ENCODE peak calls at places on chromosome 18, in nine cellular contexts. V is A172, R is kidney glomerular epithelial cell, K is HTR-8/SVneo, I is NCI-H460, P is pulmonary artery endothelial cell, C is T1000, T is cardiac muscle cell, Z is hippocampal formation. J is an unnamed sample.

GRCh38 chr18:5490753-5491240 is 53.0 kb downstream of the EPB41L3 start:
- DNase-seq in P (no peak), I (no peak), Z (no peak), R (no peak), C (no peak), T (no peak), K (no peak), V (no peak), J (no peak)

GRCh38 chr18:75253784-75254183 is 43.2 kb downstream of the TSHZ1 start:
- DNase-seq in V (no peak), C (no peak), P (no peak), T (peak), K (no peak), R (no peak), Z (no peak), I (no peak), J (no peak)

GRCh38 chr18:25726278-25726677 is 364.1 kb downstream of the SS18 start:
- DNase-seq in P (no peak), V (no peak), C (peak), I (no peak), R (no peak), K (no peak), Z (no peak), T (peak), J (no peak)

GRCh38 chr18:78722391-78722790 is 257.2 kb upstream of the SALL3 start:
- DNase-seq in Z (peak), V (no peak), R (no peak), T (no peak), I (no peak), P (no peak), C (no peak), K (no peak), J (no peak)

GRCh38 chr18:8730080-8730827 is 24.9 kb downstream of the MTCL1 start:
- DNase-seq in Z (no peak), I (peak), C (peak), R (peak), P (peak), T (peak), V (peak), K (peak), J (no peak)

GRCh38 chr18:3380384-3380961 is 69.5 kb upstream of the TGIF1 start:
- DNase-seq in K (peak), P (no peak), R (peak), V (peak), I (peak), T (peak), Z (no peak), C (no peak), J (no peak)

GRCh38 chr18:3219621-3220335 is at the start of gene MYOM1:
- DNase-seq in K (no peak), P (no peak), T (no peak), I (no peak), C (no peak), R (no peak), Z (no peak), V (no peak), J (no peak)

GRCh38 chr18:76923485-76924085 is 101.2 kb downstream of the ZNF236 start:
- DNase-seq in Z (no peak), V (no peak), C (no peak), T (peak), I (peak), R (peak), K (peak), P (no peak), J (peak)

GRCh38 chr18:78601349-78601748 is 378.3 kb upstream of the SALL3 start:
- DNase-seq in P (no peak), V (no peak), T (no peak), K (no peak), Z (no peak), R (no peak), C (no peak), I (no peak), J (no peak)

GRCh38 chr18:13159579-13159978 is 59.0 kb upstream of the LDLRAD4 start:
- DNase-seq in V (peak), T (peak), P (peak), K (peak), I (peak), C (no peak), Z (no peak), R (peak), J (peak)

GRCh38 chr18:36035253-36035652 is 32.1 kb downstream of the RPRD1A start:
- DNase-seq in C (no peak), K (no peak), I (no peak), P (peak), V (peak), R (no peak), T (peak), Z (no peak), J (no peak)

GRCh38 chr18:48504819-48505218 is 34.0 kb upstream of the CTIF start:
- DNase-seq in I (no peak), V (no peak), R (no peak), C (no peak), P (no peak), T (no peak), K (no peak), Z (no peak), J (no peak)

GRCh38 chr18:45337477-45337876 is 277.8 kb upstream of the SLC14A2 start:
- DNase-seq in T (no peak), R (no peak), P (no peak), I (no peak), Z (no peak), V (no peak), K (no peak), C (no peak), J (no peak)

GRCh38 chr18:3350566-3351527 is 88.9 kb downstream of the MYL12B start:
- DNase-seq in T (no peak), C (no peak), R (peak), P (no peak), K (no peak), Z (no peak), V (peak), I (no peak), J (no peak)

GRCh38 chr18:58846325-58846724 is 18.4 kb upstream of the ZNF532 start:
- DNase-seq in C (no peak), R (no peak), P (no peak), T (no peak), V (no peak), I (no peak), K (no peak), Z (no peak), J (no peak)

GRCh38 chr18:77711096-77711495 is 461.4 kb downstream of the GALR1 start:
- DNase-seq in K (no peak), R (no peak), P (no peak), I (no peak), Z (no peak), T (no peak), V (no peak), C (no peak), J (no peak)

GRCh38 chr18:2890606-2891005 is 43.8 kb downstream of the EMILIN2 start:
- DNase-seq in V (no peak), T (no peak), Z (no peak), K (no peak), I (no peak), C (no peak), P (no peak), R (no peak), J (no peak)

GRCh38 chr18:61334491-61334850 is 1.2 kb downstream of the CDH20 start:
- DNase-seq in R (no peak), C (no peak), P (no peak), T (peak), Z (peak), K (no peak), V (no peak), I (no peak), J (no peak)

GRCh38 chr18:45161850-45162249 is 453.4 kb upstream of the SLC14A2 start:
- DNase-seq in V (no peak), T (no peak), K (no peak), R (no peak), I (no peak), C (no peak), Z (no peak), P (no peak), J (no peak)

GRCh38 chr18:50969448-50969847 is 1.6 kb downstream of the ELAC1 start:
- DNase-seq in I (no peak), T (no peak), K (no peak), Z (no peak), V (no peak), R (no peak), P (no peak), C (no peak), J (no peak)

GRCh38 chr18:59029663-59030421 is 109.8 kb upstream of the SEC11C start:
- DNase-seq in R (no peak), P (no peak), I (no peak), T (no peak), C (no peak), V (no peak), K (no peak), Z (peak), J (no peak)

GRCh38 chr18:55317832-55318231 is 270.2 kb downstream of the TCF4 start:
- DNase-seq in Z (no peak), C (no peak), I (no peak), R (no peak), V (peak), K (no peak), T (no peak), P (no peak), J (no peak)

GRCh38 chr18:77000527-77000926 is 132.1 kb downstream of the MBP start:
- DNase-seq in Z (peak), P (no peak), T (peak), R (no peak), I (peak), K (peak), V (peak), C (no peak), J (peak)

GRCh38 chr18:74625157-74625556 is 27.5 kb downstream of the ZNF407 start:
- DNase-seq in I (no peak), V (no peak), K (no peak), T (no peak), R (no peak), P (no peak), C (no peak), Z (no peak), J (no peak)

GRCh38 chr18:21584391-21584790 is 16.1 kb downstream of the ESCO1 start:
- DNase-seq in I (no peak), K (no peak), R (no peak), Z (no peak), T (no peak), V (no peak), C (no peak), P (no peak), J (no peak)

J was measured in neuronal stem cell.